ENCODE peak calls at places on chromosomes 7 and 10, in eight cellular contexts. Y, X, F, V, D, W, T and R are unnamed samples.

GRCh38 chr7:91408388-91409154 is 144.3 kb downstream of the FZD1 start:
- DNase-seq in V (no peak), Y (no peak), W (no peak), T (no peak), D (no peak), X (no peak), F (no peak), R (no peak)

GRCh38 chr10:24349379-24350110 is 140.6 kb downstream of the KIAA1217 start:
- DNase-seq in X (peak), T (peak), W (no peak), D (no peak), V (peak), F (peak), Y (peak), R (no peak)

GRCh38 chr7:133936074-133936473 is 191.1 kb upstream of the LRGUK start:
- DNase-seq in F (peak), W (no peak), Y (peak), V (peak), X (no peak), D (no peak), T (no peak), R (no peak)

GRCh38 chr10:129161184-129161583 is 305.9 kb upstream of the MGMT start:
- DNase-seq in Y (peak), W (no peak), X (no peak), T (no peak), D (no peak), F (peak), V (no peak), R (no peak)

GRCh38 chr10:50385610-50386009 is 134.3 kb upstream of the ASAH2 start:
- DNase-seq in V (no peak), Y (no peak), D (no peak), X (no peak), F (no peak), W (peak), T (peak), R (no peak)

GRCh38 chr10:88311264-88311663 is 271.9 kb downstream of the RNLS start:
- DNase-seq in V (no peak), F (no peak), Y (no peak), W (no peak), D (no peak), X (no peak), T (no peak), R (no peak)

GRCh38 chr7:29807179-29807841 is 1.0 kb downstream of the WIPF3 start:
- DNase-seq in W (peak), V (no peak), X (no peak), F (peak), T (no peak), Y (no peak), D (no peak), R (no peak)

GRCh38 chr7:91940171-91940570 is 491 bp upstream of the AKAP9 start:
- DNase-seq in D (peak), Y (peak), T (no peak), W (peak), F (peak), V (peak), X (peak), R (peak)

GRCh38 chr7:37285701-37286475 is 162.8 kb downstream of the ELMO1 start:
- DNase-seq in F (no peak), X (no peak), W (no peak), T (no peak), V (no peak), Y (no peak), D (peak), R (no peak)

GRCh38 chr7:55157347-55158105 is 138.7 kb downstream of the EGFR start:
- DNase-seq in W (no peak), D (no peak), X (no peak), F (no peak), V (no peak), T (no peak), Y (no peak), R (no peak)

GRCh38 chr10:78551184-78552005 is 517.4 kb upstream of the ZMIZ1 start:
- DNase-seq in T (no peak), W (peak), D (no peak), Y (no peak), F (no peak), V (no peak), X (no peak), R (no peak)

GRCh38 chr10:87925570-87925969 is 62.1 kb downstream of the PTEN start:
- DNase-seq in X (no peak), V (peak), Y (peak), D (no peak), T (peak), F (peak), W (no peak), R (no peak)

GRCh38 chr10:79088176-79088575 is 19.4 kb downstream of the ZMIZ1 start:
- DNase-seq in X (no peak), Y (no peak), D (no peak), F (no peak), W (peak), T (no peak), V (no peak), R (no peak)